ENCODE peak calls at places on chromosome 4, in ten cellular contexts. P is kidney; S is pancreas; Y is psoas muscle; E is A673; J is left ventricle myocardium inferior; R is thoracic aorta; V is naive thymus-derived CD4-positive, alpha-beta T cell; T is CD8-positive, alpha-beta T cell; W is PC-3. B is an unnamed sample.
A peak's percentile ranks its signal among the peaks of the same experiment; 100 is the strongest.

GRCh38 chr4:165398570-165398969 is 19.8 kb downstream of the CPE start:
- DNase-seq in P (no peak), S (no peak), Y (no peak), E (peak; percentile 94), J (no peak), R (no peak), V (no peak), T (no peak), W (no peak), B (peak; percentile 12)

GRCh38 chr4:119139822-119140252 is 4.2 kb downstream of the MYOZ2 start:
- DNase-seq in P (no peak), S (no peak), Y (no peak), E (no peak), J (no peak), R (no peak), V (no peak), T (no peak), W (no peak), B (no peak)

GRCh38 chr4:26557164-26557563 is 26.7 kb upstream of the TBC1D19 start:
- DNase-seq in P (no peak), S (no peak), Y (no peak), E (peak; percentile 18), J (no peak), R (no peak), V (no peak), T (no peak), W (peak; percentile 20), B (no peak)

GRCh38 chr4:24570172-24570571 is 14.2 kb downstream of the DHX15 start:
- DNase-seq in P (no peak), S (no peak), Y (no peak), E (no peak), J (no peak), R (no peak), V (no peak), T (no peak), W (no peak), B (no peak)

GRCh38 chr4:112651641-112652040 is 14.7 kb downstream of the LARP7 start:
- DNase-seq in P (no peak), S (no peak), Y (no peak), E (no peak), J (no peak), R (no peak), V (no peak), T (no peak), W (no peak), B (no peak)

GRCh38 chr4:113349400-113349799 is 299.9 kb downstream of the ANK2 start:
- DNase-seq in P (no peak), S (no peak), Y (no peak), E (peak; percentile 11), J (no peak), R (no peak), V (no peak), T (no peak), W (no peak), B (no peak)

GRCh38 chr4:8368998-8369397 is 71.5 kb downstream of the ACOX3 start:
- DNase-seq in P (peak; percentile 41), S (peak; percentile 54), Y (peak; percentile 32), E (no peak), J (no peak), R (no peak), V (no peak), T (no peak), W (no peak), B (no peak)

GRCh38 chr4:48017108-48017527 is 546 bp downstream of the NIPAL1 start:
- DNase-seq in P (peak; percentile 85), S (peak; percentile 61), Y (peak; percentile 55), E (peak; percentile 63), J (no peak), R (peak; percentile 31), V (peak; percentile 70), T (no peak), W (peak; percentile 86), B (peak; percentile 80)

GRCh38 chr4:186032259-186032658 is 36.7 kb upstream of the TLR3 start:
- DNase-seq in P (no peak), S (no peak), Y (no peak), E (no peak), J (no peak), R (no peak), V (no peak), T (no peak), W (peak; percentile 12), B (no peak)

GRCh38 chr4:83751336-83751949 is 215.5 kb downstream of the GPAT3 start:
- DNase-seq in P (no peak), S (no peak), Y (no peak), E (no peak), J (no peak), R (no peak), V (no peak), T (no peak), W (peak; percentile 62), B (no peak)

GRCh38 chr4:169345207-169345788 is 74.5 kb upstream of the SH3RF1 start:
- DNase-seq in P (no peak), S (no peak), Y (no peak), E (no peak), J (no peak), R (no peak), V (no peak), T (no peak), W (peak; percentile 90), B (no peak)

GRCh38 chr4:11297201-11297600 is 131.5 kb downstream of the HS3ST1 start:
- DNase-seq in P (no peak), S (no peak), Y (no peak), E (no peak), J (no peak), R (no peak), V (no peak), T (no peak), W (peak; percentile 34), B (no peak)

GRCh38 chr4:11301075-11301660 is 127.5 kb downstream of the HS3ST1 start:
- DNase-seq in P (no peak), S (no peak), Y (no peak), E (no peak), J (no peak), R (no peak), V (no peak), T (no peak), W (no peak), B (no peak)

GRCh38 chr4:11297627-11298026 is 131.1 kb downstream of the HS3ST1 start:
- DNase-seq in P (no peak), S (no peak), Y (no peak), E (no peak), J (no peak), R (no peak), V (no peak), T (no peak), W (no peak), B (no peak)

GRCh38 chr4:11293866-11294265 is 134.8 kb downstream of the HS3ST1 start:
- DNase-seq in P (no peak), S (no peak), Y (no peak), E (no peak), J (no peak), R (no peak), V (no peak), T (no peak), W (peak; percentile 18), B (no peak)

GRCh38 chr4:11299016-11299415 is 129.7 kb downstream of the HS3ST1 start:
- DNase-seq in P (no peak), S (no peak), Y (no peak), E (no peak), J (no peak), R (no peak), V (no peak), T (no peak), W (no peak), B (no peak)
- H3K4me1 ChIP-seq in P (no peaks in the 10 kb centered on the region), S (no peaks in the 10 kb centered on the region), Y (no peaks in the 10 kb centered on the region), E (no peaks in the 10 kb centered on the region), J (no peaks in the 10 kb centered on the region), R (no peaks in the 10 kb centered on the region), V (no peaks in the 10 kb centered on the region), T (no peaks in the 10 kb centered on the region), W (no peaks in the 10 kb centered on the region), B (no peaks in the 10 kb centered on the region)

GRCh38 chr4:183906736-183907651 is 1.9 kb downstream of the STOX2 start:
- DNase-seq in P (peak; percentile 76), S (peak; percentile 71), Y (no peak), E (peak; percentile 9), J (no peak), R (no peak), V (no peak), T (no peak), W (no peak), B (no peak)
- H3K4me3 ChIP-seq in P (peak overlapping the region; percentile 65), S (peak overlapping the region; percentile 68), Y (peak overlapping the region; percentile 78), E (peak overlapping the region; percentile 52), J (peak overlapping the region; percentile 86), R (peak overlapping the region; percentile 89), V (no peak overlapping the region), T (no peak overlapping the region), W (no peak overlapping the region), B (no peak overlapping the region)

DNA sequence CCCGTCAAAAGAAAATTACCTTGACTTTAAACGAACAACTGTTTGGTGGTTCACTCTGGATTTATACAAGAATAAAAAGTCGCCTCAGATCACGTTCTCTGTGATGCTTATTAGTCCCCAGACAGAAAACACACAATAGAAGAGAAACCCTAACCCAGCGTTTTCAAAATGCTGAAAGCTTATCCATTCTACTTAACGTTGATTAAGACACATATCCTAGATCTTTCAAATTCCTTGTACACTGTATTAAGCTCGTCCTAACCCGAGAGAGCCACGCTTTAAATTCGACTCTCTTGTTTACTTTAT is 786 bp upstream of the PITX2 start:
- DNase-seq in P (no peak), S (no peak), Y (no peak), E (no peak), J (no peak), R (no peak), V (no peak), T (no peak), W (no peak), B (no peak)
- H3K9me3 ChIP-seq in P (no peaks in the 10 kb centered on the region), S (no peaks in the 10 kb centered on the region), Y (no peaks in the 10 kb centered on the region), E (no peaks in the 10 kb centered on the region), J (no peaks in the 10 kb centered on the region), R (no peaks in the 10 kb centered on the region), V (no peaks in the 10 kb centered on the region), T (no peaks in the 10 kb centered on the region), W (no peaks in the 10 kb centered on the region), B (no peaks in the 10 kb centered on the region)

GRCh38 chr4:86960557-86960959 is 25.7 kb downstream of the AFF1 start:
- DNase-seq in P (no peak), S (no peak), Y (no peak), E (no peak), J (no peak), R (no peak), V (no peak), T (no peak), W (no peak), B (peak; percentile 24)

GRCh38 chr4:86959588-86960500 is 25.0 kb downstream of the AFF1 start:
- DNase-seq in P (no peak), S (no peak), Y (no peak), E (peak; percentile 25), J (no peak), R (no peak), V (no peak), T (no peak), W (no peak), B (no peak)

GRCh38 chr4:86955888-86956451 is 21.2 kb downstream of the AFF1 start:
- DNase-seq in P (no peak), S (no peak), Y (no peak), E (no peak), J (no peak), R (no peak), V (no peak), T (no peak), W (no peak), B (no peak)

GRCh38 chr4:86961103-86961502 is 26.3 kb downstream of the AFF1 start:
- DNase-seq in P (no peak), S (no peak), Y (no peak), E (no peak), J (no peak), R (no peak), V (no peak), T (no peak), W (no peak), B (no peak)

GRCh38 chr4:86957214-86957613 is 22.4 kb downstream of the AFF1 start:
- DNase-seq in P (no peak), S (no peak), Y (no peak), E (no peak), J (no peak), R (no peak), V (no peak), T (no peak), W (peak; percentile 75), B (no peak)
- H3K4me1 ChIP-seq in P (peaks cover 16% of the 10 kb centered on the region), S (peaks cover 8% of the 10 kb centered on the region), Y (peaks cover 27% of the 10 kb centered on the region), E (peaks cover 36% of the 10 kb centered on the region), J (peaks cover 36% of the 10 kb centered on the region), R (peaks cover 34% of the 10 kb centered on the region), V (no peaks in the 10 kb centered on the region), T (peaks cover 11% of the 10 kb centered on the region), W (peaks cover 17% of the 10 kb centered on the region), B (peaks cover 24% of the 10 kb centered on the region)